ENCODE peak calls at places on chromosomes 6 and 20, in eight cellular contexts. One of them, this sample, is unnamed. For H3K36me3, the result is how much of the 10 kb centered on the place peaks cover.

GRCh38 chr6:26216886-26217713 is 129.9 kb downstream of the HFE start:
- DNase-seq in IMR-90: peak
- DNase-seq in neural progenitor cell: peak
- DNase-seq in GM23248: peak
- DNase-seq in H1: peak
- DNase-seq in GM12878: no peak
- DNase-seq in kidney: peak
- DNase-seq in HepG2: peak
- DNase-seq in this sample: no peak

GRCh38 chr6:2738373-2738979 is 12.2 kb downstream of the MYLK4 start:
- DNase-seq in HepG2: peak
- DNase-seq in IMR-90: peak
- DNase-seq in GM23248: peak
- DNase-seq in H1: peak
- DNase-seq in kidney: no peak
- DNase-seq in GM12878: no peak
- DNase-seq in neural progenitor cell: peak
- DNase-seq in this sample: peak

GRCh38 chr6:39037707-39038106 is 10.9 kb upstream of the GLP1R start:
- DNase-seq in IMR-90: no peak
- DNase-seq in GM12878: no peak
- DNase-seq in neural progenitor cell: no peak
- DNase-seq in GM23248: no peak
- DNase-seq in H1: no peak
- DNase-seq in HepG2: no peak
- DNase-seq in kidney: no peak
- DNase-seq in this sample: no peak

GRCh38 chr20:32282461-32282860 is 5.0 kb downstream of the KIF3B start:
- DNase-seq in H1: no peak
- DNase-seq in kidney: no peak
- DNase-seq in GM23248: no peak
- DNase-seq in IMR-90: no peak
- DNase-seq in HepG2: no peak
- DNase-seq in GM12878: no peak
- DNase-seq in neural progenitor cell: no peak
- DNase-seq in this sample: no peak

GRCh38 chr20:41854765-41855164 is 236.6 kb upstream of the CHD6 start:
- DNase-seq in H1: no peak
- DNase-seq in neural progenitor cell: no peak
- DNase-seq in GM12878: no peak
- DNase-seq in HepG2: no peak
- DNase-seq in IMR-90: no peak
- DNase-seq in GM23248: peak
- DNase-seq in kidney: no peak
- DNase-seq in this sample: no peak

GRCh38 chr20:5184684-5185083 is 57.9 kb downstream of the CDS2 start:
- DNase-seq in H1: no peak
- DNase-seq in GM12878: no peak
- DNase-seq in GM23248: no peak
- DNase-seq in neural progenitor cell: no peak
- DNase-seq in kidney: no peak
- DNase-seq in IMR-90: no peak
- DNase-seq in HepG2: no peak
- DNase-seq in this sample: no peak

GRCh38 chr6:96236471-96236870 is 220.7 kb downstream of the FUT9 start:
- DNase-seq in IMR-90: no peak
- DNase-seq in neural progenitor cell: no peak
- DNase-seq in GM23248: no peak
- DNase-seq in HepG2: no peak
- DNase-seq in kidney: no peak
- DNase-seq in H1: no peak
- DNase-seq in GM12878: no peak
- DNase-seq in this sample: no peak

GRCh38 chr6:55886185-55886836 is 10.9 kb upstream of the BMP5 start:
- DNase-seq in IMR-90: peak
- DNase-seq in GM23248: peak
- DNase-seq in HepG2: peak
- DNase-seq in GM12878: no peak
- DNase-seq in neural progenitor cell: peak
- DNase-seq in kidney: no peak
- DNase-seq in H1: no peak
- DNase-seq in this sample: no peak

GRCh38 chr6:109978174-109979032 is at the start of gene GPR6:
- DNase-seq in HepG2: peak
- DNase-seq in kidney: peak
- DNase-seq in H1: peak
- DNase-seq in GM23248: peak
- DNase-seq in GM12878: no peak
- DNase-seq in IMR-90: peak
- DNase-seq in neural progenitor cell: peak
- DNase-seq in this sample: no peak

GRCh38 chr6:164927288-164928040 is 381.9 kb downstream of the C6orf118 start:
- DNase-seq in neural progenitor cell: peak
- DNase-seq in kidney: peak
- DNase-seq in HepG2: peak
- DNase-seq in IMR-90: peak
- DNase-seq in H1: peak
- DNase-seq in GM12878: no peak
- DNase-seq in GM23248: peak
- DNase-seq in this sample: no peak

GRCh38 chr6:164929155-164929977 is 380.0 kb downstream of the C6orf118 start:
- DNase-seq in IMR-90: no peak
- DNase-seq in H1: no peak
- DNase-seq in kidney: no peak
- DNase-seq in GM23248: no peak
- DNase-seq in GM12878: no peak
- DNase-seq in neural progenitor cell: no peak
- DNase-seq in HepG2: no peak
- DNase-seq in this sample: no peak

GRCh38 chr6:164928366-164929154 is 380.8 kb downstream of the C6orf118 start:
- DNase-seq in GM23248: peak
- DNase-seq in HepG2: no peak
- DNase-seq in IMR-90: no peak
- DNase-seq in H1: no peak
- DNase-seq in neural progenitor cell: no peak
- DNase-seq in GM12878: no peak
- DNase-seq in kidney: no peak
- DNase-seq in this sample: no peak

GRCh38 chr6:164926686-164927085 is 382.7 kb downstream of the C6orf118 start:
- DNase-seq in IMR-90: no peak
- DNase-seq in GM23248: no peak
- DNase-seq in kidney: no peak
- DNase-seq in neural progenitor cell: no peak
- DNase-seq in H1: no peak
- DNase-seq in GM12878: no peak
- DNase-seq in HepG2: no peak
- DNase-seq in this sample: no peak

DNA sequence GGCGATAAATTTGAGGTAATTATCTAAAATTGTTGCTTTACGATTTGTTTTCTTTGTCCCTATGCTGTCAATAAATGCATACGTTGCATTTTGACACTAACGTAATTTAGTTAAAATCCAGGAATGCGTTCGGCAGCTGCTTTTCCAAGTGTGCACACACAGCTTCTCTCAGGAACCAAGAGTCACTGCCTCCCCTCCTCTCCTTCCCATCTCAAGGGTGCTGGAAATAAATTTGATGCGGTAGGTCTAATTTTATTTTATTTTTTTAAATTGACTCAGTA is 381.4 kb downstream of the C6orf118 start:
- DNase-seq in GM23248: peak
- DNase-seq in H1: no peak
- DNase-seq in neural progenitor cell: no peak
- DNase-seq in kidney: no peak
- DNase-seq in HepG2: no peak
- DNase-seq in GM12878: no peak
- DNase-seq in IMR-90: no peak
- DNase-seq in this sample: no peak
- H3K4me3 ChIP-seq in GM23248: peak
- H3K4me3 ChIP-seq in H1: no peak
- H3K4me3 ChIP-seq in neural progenitor cell: no peak
- H3K4me3 ChIP-seq in kidney: peak
- H3K4me3 ChIP-seq in HepG2: no peak
- H3K4me3 ChIP-seq in GM12878: no peak
- H3K4me3 ChIP-seq in IMR-90: no peak
- H3K4me3 ChIP-seq in this sample: no peak

DNA sequence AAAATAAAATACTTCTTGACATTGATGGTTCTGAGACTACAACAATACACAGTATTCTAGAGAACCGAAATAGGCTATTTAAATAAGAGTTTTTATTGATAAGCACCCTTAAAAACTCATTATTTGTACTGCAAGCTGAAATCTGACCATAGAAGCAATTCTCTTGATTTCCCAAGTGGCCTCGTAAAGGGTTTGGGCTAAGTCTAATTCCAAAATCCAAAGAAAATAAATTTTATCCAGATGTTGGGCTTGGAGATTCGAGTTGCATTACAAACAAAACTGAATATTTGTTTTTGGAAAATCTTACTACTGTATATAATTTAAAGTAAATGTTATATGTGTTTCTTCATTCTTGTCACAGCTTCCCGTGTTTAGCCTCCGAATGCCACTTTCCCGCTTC is 47.2 kb downstream of the PRL start:
- DNase-seq in kidney: no peak
- DNase-seq in GM23248: no peak
- DNase-seq in neural progenitor cell: no peak
- DNase-seq in GM12878: no peak
- DNase-seq in H1: no peak
- DNase-seq in HepG2: no peak
- DNase-seq in IMR-90: no peak
- DNase-seq in this sample: no peak
- H3K9ac ChIP-seq in kidney: no peak
- H3K9ac ChIP-seq in GM23248: no peak
- H3K9ac ChIP-seq in neural progenitor cell: no peak
- H3K9ac ChIP-seq in GM12878: no peak
- H3K9ac ChIP-seq in H1: no peak
- H3K9ac ChIP-seq in HepG2: no peak
- H3K9ac ChIP-seq in IMR-90: no peak
- H3K9ac ChIP-seq in this sample: peak

GRCh38 chr20:38770546-38770945 is 22.3 kb downstream of the ACTR5 start:
- DNase-seq in H1: no peak
- DNase-seq in kidney: no peak
- DNase-seq in HepG2: peak
- DNase-seq in GM12878: no peak
- DNase-seq in IMR-90: no peak
- DNase-seq in GM23248: no peak
- DNase-seq in neural progenitor cell: no peak
- DNase-seq in this sample: no peak
- H3K36me3 ChIP-seq in H1: under half
- H3K36me3 ChIP-seq in kidney: under half
- H3K36me3 ChIP-seq in HepG2: under half
- H3K36me3 ChIP-seq in GM12878: under half
- H3K36me3 ChIP-seq in IMR-90: under half
- H3K36me3 ChIP-seq in GM23248: under half
- H3K36me3 ChIP-seq in neural progenitor cell: under half
- H3K36me3 ChIP-seq in this sample: half or more

GRCh38 chr6:10556496-10557391 is 35.6 kb downstream of the GCNT2 start:
- DNase-seq in GM23248: no peak
- DNase-seq in H1: no peak
- DNase-seq in HepG2: no peak
- DNase-seq in GM12878: no peak
- DNase-seq in neural progenitor cell: no peak
- DNase-seq in kidney: no peak
- DNase-seq in IMR-90: no peak
- DNase-seq in this sample: no peak
- H3K4me3 ChIP-seq in GM23248: no peak
- H3K4me3 ChIP-seq in H1: peak
- H3K4me3 ChIP-seq in HepG2: no peak
- H3K4me3 ChIP-seq in GM12878: no peak
- H3K4me3 ChIP-seq in neural progenitor cell: peak
- H3K4me3 ChIP-seq in kidney: peak
- H3K4me3 ChIP-seq in IMR-90: no peak
- H3K4me3 ChIP-seq in this sample: no peak

GRCh38 chr20:34541917-34542316 is 16.6 kb upstream of the MAP1LC3A start:
- DNase-seq in neural progenitor cell: no peak
- DNase-seq in IMR-90: no peak
- DNase-seq in kidney: no peak
- DNase-seq in H1: no peak
- DNase-seq in HepG2: no peak
- DNase-seq in GM12878: no peak
- DNase-seq in GM23248: no peak
- DNase-seq in this sample: no peak

GRCh38 chr20:34542439-34542838 is 16.1 kb upstream of the MAP1LC3A start:
- DNase-seq in HepG2: no peak
- DNase-seq in GM23248: no peak
- DNase-seq in GM12878: no peak
- DNase-seq in H1: no peak
- DNase-seq in neural progenitor cell: no peak
- DNase-seq in IMR-90: no peak
- DNase-seq in kidney: no peak
- DNase-seq in this sample: no peak

GRCh38 chr20:34540596-34541263 is 17.8 kb upstream of the MAP1LC3A start:
- DNase-seq in IMR-90: no peak
- DNase-seq in kidney: no peak
- DNase-seq in GM12878: no peak
- DNase-seq in H1: no peak
- DNase-seq in HepG2: no peak
- DNase-seq in neural progenitor cell: no peak
- DNase-seq in GM23248: no peak
- DNase-seq in this sample: no peak

GRCh38 chr20:34539756-34540155 is 18.8 kb upstream of the MAP1LC3A start:
- DNase-seq in neural progenitor cell: no peak
- DNase-seq in H1: no peak
- DNase-seq in kidney: no peak
- DNase-seq in IMR-90: no peak
- DNase-seq in GM12878: no peak
- DNase-seq in GM23248: no peak
- DNase-seq in HepG2: no peak
- DNase-seq in this sample: no peak

DNA sequence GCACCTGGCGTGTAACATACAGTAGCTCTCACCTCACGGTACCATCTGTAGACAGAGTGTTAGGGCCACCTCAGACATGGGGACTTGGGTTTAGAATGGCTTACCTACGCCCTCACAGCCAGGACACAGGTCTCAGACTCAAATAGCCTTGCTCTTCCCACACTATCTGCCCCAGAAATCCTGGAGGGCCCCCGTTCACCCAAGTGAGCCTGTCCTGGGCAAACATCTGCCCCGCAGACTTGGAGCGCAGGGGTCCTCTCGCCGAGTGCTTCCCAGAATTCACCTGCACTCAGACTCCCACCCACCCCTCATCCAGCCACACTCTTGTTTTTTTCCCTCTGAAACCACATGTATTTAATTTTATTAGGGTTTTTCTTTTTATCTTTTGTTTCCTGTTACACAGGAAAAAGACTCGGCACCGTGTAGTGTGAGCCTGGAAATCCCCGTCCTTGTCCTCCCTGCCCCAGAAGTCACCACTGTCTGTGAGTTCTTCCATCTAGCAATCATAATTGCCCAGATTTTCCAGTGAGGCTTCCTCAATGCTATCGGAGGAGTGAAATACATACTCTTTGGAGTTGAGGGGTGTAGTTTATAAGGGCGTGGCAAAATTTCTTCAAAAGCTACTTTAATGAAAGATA is 17.1 kb upstream of the MAP1LC3A start:
- DNase-seq in H1: no peak
- DNase-seq in GM12878: no peak
- DNase-seq in IMR-90: no peak
- DNase-seq in neural progenitor cell: no peak
- DNase-seq in kidney: no peak
- DNase-seq in GM23248: no peak
- DNase-seq in HepG2: no peak
- DNase-seq in this sample: no peak
- H3K9ac ChIP-seq in H1: no peak
- H3K9ac ChIP-seq in GM12878: no peak
- H3K9ac ChIP-seq in IMR-90: no peak
- H3K9ac ChIP-seq in neural progenitor cell: no peak
- H3K9ac ChIP-seq in kidney: no peak
- H3K9ac ChIP-seq in GM23248: no peak
- H3K9ac ChIP-seq in HepG2: no peak
- H3K9ac ChIP-seq in this sample: no peak

GRCh38 chr6:144447487-144447886 is 162.4 kb downstream of the UTRN start:
- DNase-seq in GM12878: no peak
- DNase-seq in neural progenitor cell: no peak
- DNase-seq in HepG2: no peak
- DNase-seq in IMR-90: peak
- DNase-seq in GM23248: peak
- DNase-seq in H1: no peak
- DNase-seq in kidney: no peak
- DNase-seq in this sample: no peak
- H3K36me3 ChIP-seq in GM12878: under half
- H3K36me3 ChIP-seq in neural progenitor cell: under half
- H3K36me3 ChIP-seq in HepG2: under half
- H3K36me3 ChIP-seq in IMR-90: under half
- H3K36me3 ChIP-seq in GM23248: under half
- H3K36me3 ChIP-seq in H1: under half
- H3K36me3 ChIP-seq in kidney: under half
- H3K36me3 ChIP-seq in this sample: under half

This sample was measured in SK-N-MC.